ENCODE peak calls at places on chromosomes 16 and 17, in seven cellular contexts. V is BE2C; M is stimulated activated naive B cell treated with anti-CD40 and anti-IgM and Interleukin-4, amounts not matched to agents 10 μg/mL and 1 μg/mL and 100 μg/mL, for 72 hours; D is activated T-helper 1 cell treated with anti-CD3 and anti-CD28 coated beads, Interleukin-2, amount 50 U/mL, for 16 hours; R is neuronal stem cell; L is cardiac fibroblast; F is NCI-H524. P is an unnamed sample.

GRCh38 chr17:8080799-8081219 is 6.7 kb downstream of the ALOX12B start:
- DNase-seq in V (no peak), L (no peak), R (no peak), F (no peak), M (no peak), D (no peak), P (no peak)

GRCh38 chr16:1181715-1182671 is 29.1 kb downstream of the CACNA1H start:
- DNase-seq in F (no peak), L (peak; percentile 92), D (no peak), R (no peak), M (no peak), V (peak; percentile 71), P (no peak)

GRCh38 chr16:57689772-57690558 is 4.6 kb upstream of the DRC7 start:
- DNase-seq in R (no peak), D (no peak), F (peak; percentile 41), L (no peak), M (peak; percentile 48), V (no peak), P (peak; percentile 67)

GRCh38 chr17:36601303-36602029 is at the start of gene MRM1:
- DNase-seq in V (peak; percentile 97), F (peak; percentile 96), L (peak; percentile 91), R (peak; percentile 90), M (peak; percentile 88), D (peak; percentile 83), P (peak; percentile 94)

GRCh38 chr17:50165867-50166517 is at the start of gene SGCA:
- DNase-seq in L (no peak), R (no peak), V (no peak), M (no peak), D (no peak), F (no peak), P (no peak)

GRCh38 chr17:45086865-45087495 is 25.9 kb downstream of the NMT1 start:
- DNase-seq in R (no peak), M (no peak), V (no peak), F (no peak), L (no peak), D (no peak), P (no peak)

GRCh38 chr16:30005341-30006094 is 5.3 kb downstream of the DOC2A start:
- DNase-seq in D (no peak), V (peak; percentile 73), R (no peak), M (no peak), F (peak; percentile 71), L (peak; percentile 52), P (no peak)

GRCh38 chr16:49592507-49593422 is 219.2 kb downstream of the C16orf78 start:
- DNase-seq in R (peak; percentile 56), D (no peak), M (no peak), L (peak; percentile 52), V (peak; percentile 56), F (peak; percentile 74), P (peak; percentile 52)

GRCh38 chr17:39104046-39104445 is 47.4 kb downstream of the PLXDC1 start:
- DNase-seq in M (no peak), F (no peak), L (peak; percentile 15), R (no peak), V (no peak), D (no peak), P (no peak)

GRCh38 chr17:12979826-12980500 is 37.9 kb downstream of the ELAC2 start:
- DNase-seq in V (no peak), L (no peak), R (no peak), D (no peak), M (no peak), F (no peak), P (no peak)

GRCh38 chr16:11480634-11481033 is 106.1 kb downstream of the LITAF start:
- DNase-seq in D (no peak), F (no peak), V (no peak), R (no peak), M (no peak), L (no peak), P (no peak)

GRCh38 chr17:76529643-76530488 is 7.6 kb downstream of the CYGB start:
- DNase-seq in L (peak; percentile 91), D (no peak), M (no peak), F (peak; percentile 64), R (no peak), V (peak; percentile 68), P (no peak)

GRCh38 chr16:24729967-24730815 is 740 bp downstream of the TNRC6A start:
- DNase-seq in M (no peak), L (no peak), D (peak; percentile 4), V (peak; percentile 42), F (peak; percentile 47), R (peak; percentile 20), P (no peak)

GRCh38 chr17:48544356-48545021 is 420 bp downstream of the HOXB2 start:
- DNase-seq in R (no peak), V (no peak), L (peak; percentile 86), M (no peak), F (peak; percentile 30), D (no peak), P (no peak)

GRCh38 chr16:9647981-9648701 is 534.1 kb downstream of the GRIN2A start:
- DNase-seq in F (peak; percentile 57), V (no peak), L (peak; percentile 45), R (peak; percentile 21), M (no peak), D (no peak), P (no peak)

GRCh38 chr17:4938670-4939553 is 934 bp downstream of the SLC25A11 start:
- DNase-seq in M (no peak), R (no peak), D (no peak), V (no peak), F (peak; percentile 48), L (peak; percentile 30), P (no peak)

GRCh38 chr16:68404736-68405345 is 43.5 kb downstream of the SMPD3 start:
- DNase-seq in D (no peak), F (no peak), M (no peak), V (no peak), R (no peak), L (no peak), P (no peak)